ENCODE peak calls at places on chromosomes 3 and 15, in ten cellular contexts. One of them, this sample, is unnamed.
A peak's percentile ranks its signal among the peaks of the same experiment; 100 is the strongest.

GRCh38 chr3:111621535-111621934 is 26.4 kb upstream of the ZBED2 start:
- DNase-seq in A549: no peak
- DNase-seq in fibroblast of pulmonary artery: no peak
- DNase-seq in left ventricle myocardium inferior: no peak
- DNase-seq in fibroblast of lung: no peak
- DNase-seq in dorsolateral prefrontal cortex: no peak
- DNase-seq in left lung: no peak
- DNase-seq in uterus: no peak
- DNase-seq in RWPE1: no peak
- DNase-seq in mammary epithelial cell: no peak
- DNase-seq in this sample: peak; percentile 57

GRCh38 chr3:46500631-46501377 is 3.0 kb downstream of the RTP3 start:
- DNase-seq in mammary epithelial cell: peak; percentile 46
- DNase-seq in dorsolateral prefrontal cortex: no peak
- DNase-seq in left ventricle myocardium inferior: no peak
- DNase-seq in fibroblast of lung: peak; percentile 39
- DNase-seq in A549: no peak
- DNase-seq in RWPE1: no peak
- DNase-seq in uterus: no peak
- DNase-seq in left lung: no peak
- DNase-seq in fibroblast of pulmonary artery: peak; percentile 87
- DNase-seq in this sample: no peak

GRCh38 chr15:54159044-54159443 is 180.8 kb downstream of the UNC13C start:
- DNase-seq in left lung: no peak
- DNase-seq in fibroblast of pulmonary artery: no peak
- DNase-seq in RWPE1: no peak
- DNase-seq in uterus: no peak
- DNase-seq in left ventricle myocardium inferior: no peak
- DNase-seq in fibroblast of lung: no peak
- DNase-seq in A549: no peak
- DNase-seq in dorsolateral prefrontal cortex: no peak
- DNase-seq in mammary epithelial cell: no peak
- DNase-seq in this sample: no peak

GRCh38 chr3:185200639-185201038 is 47.8 kb upstream of the C3orf70 start:
- DNase-seq in fibroblast of lung: peak; percentile 85
- DNase-seq in left ventricle myocardium inferior: no peak
- DNase-seq in RWPE1: peak; percentile 87
- DNase-seq in mammary epithelial cell: peak; percentile 95
- DNase-seq in uterus: no peak
- DNase-seq in dorsolateral prefrontal cortex: no peak
- DNase-seq in left lung: no peak
- DNase-seq in fibroblast of pulmonary artery: peak; percentile 76
- DNase-seq in A549: no peak
- DNase-seq in this sample: no peak

GRCh38 chr3:177724020-177724638 is 526.8 kb upstream of the TBL1XR1 start:
- DNase-seq in left ventricle myocardium inferior: peak; percentile 62
- DNase-seq in A549: no peak
- DNase-seq in left lung: no peak
- DNase-seq in uterus: peak; percentile 54
- DNase-seq in fibroblast of lung: peak; percentile 86
- DNase-seq in RWPE1: no peak
- DNase-seq in fibroblast of pulmonary artery: peak; percentile 64
- DNase-seq in mammary epithelial cell: no peak
- DNase-seq in dorsolateral prefrontal cortex: peak; percentile 45
- DNase-seq in this sample: no peak

GRCh38 chr15:68616397-68616796 is 37.6 kb downstream of the CORO2B start:
- DNase-seq in uterus: no peak
- DNase-seq in left lung: no peak
- DNase-seq in fibroblast of lung: peak; percentile 41
- DNase-seq in dorsolateral prefrontal cortex: peak; percentile 65
- DNase-seq in fibroblast of pulmonary artery: no peak
- DNase-seq in A549: no peak
- DNase-seq in mammary epithelial cell: no peak
- DNase-seq in RWPE1: no peak
- DNase-seq in left ventricle myocardium inferior: no peak
- DNase-seq in this sample: no peak

GRCh38 chr3:71290301-71290700 is 293.2 kb downstream of the FOXP1 start:
- DNase-seq in mammary epithelial cell: no peak
- DNase-seq in left ventricle myocardium inferior: no peak
- DNase-seq in uterus: no peak
- DNase-seq in left lung: no peak
- DNase-seq in fibroblast of pulmonary artery: no peak
- DNase-seq in dorsolateral prefrontal cortex: no peak
- DNase-seq in A549: no peak
- DNase-seq in fibroblast of lung: no peak
- DNase-seq in RWPE1: no peak
- DNase-seq in this sample: no peak

GRCh38 chr3:4413467-4413866 is 53.6 kb downstream of the SUMF1 start:
- DNase-seq in left ventricle myocardium inferior: no peak
- DNase-seq in fibroblast of pulmonary artery: peak; percentile 18
- DNase-seq in A549: no peak
- DNase-seq in left lung: no peak
- DNase-seq in dorsolateral prefrontal cortex: no peak
- DNase-seq in mammary epithelial cell: peak; percentile 70
- DNase-seq in uterus: no peak
- DNase-seq in fibroblast of lung: peak; percentile 35
- DNase-seq in RWPE1: peak; percentile 8
- DNase-seq in this sample: no peak

GRCh38 chr15:91100561-91101355 is 701 bp downstream of the SV2B start:
- DNase-seq in left lung: no peak
- DNase-seq in dorsolateral prefrontal cortex: no peak
- DNase-seq in A549: no peak
- DNase-seq in uterus: no peak
- DNase-seq in mammary epithelial cell: no peak
- DNase-seq in left ventricle myocardium inferior: no peak
- DNase-seq in fibroblast of lung: peak; percentile 37
- DNase-seq in RWPE1: no peak
- DNase-seq in fibroblast of pulmonary artery: peak; percentile 21
- DNase-seq in this sample: no peak

GRCh38 chr3:186826978-186827857 is 15.3 kb upstream of the ADIPOQ start:
- DNase-seq in RWPE1: peak; percentile 98
- DNase-seq in dorsolateral prefrontal cortex: peak; percentile 77
- DNase-seq in uterus: peak; percentile 54
- DNase-seq in left ventricle myocardium inferior: peak; percentile 82
- DNase-seq in left lung: peak; percentile 97
- DNase-seq in fibroblast of pulmonary artery: peak; percentile 81
- DNase-seq in fibroblast of lung: peak; percentile 79
- DNase-seq in A549: peak; percentile 91
- DNase-seq in mammary epithelial cell: peak; percentile 80
- DNase-seq in this sample: peak; percentile 89

GRCh38 chr3:197352382-197352781 is 54.0 kb upstream of the DLG1 start:
- DNase-seq in RWPE1: no peak
- DNase-seq in left ventricle myocardium inferior: peak; percentile 71
- DNase-seq in left lung: no peak
- DNase-seq in A549: no peak
- DNase-seq in mammary epithelial cell: no peak
- DNase-seq in uterus: peak; percentile 81
- DNase-seq in fibroblast of lung: peak; percentile 63
- DNase-seq in fibroblast of pulmonary artery: peak; percentile 62
- DNase-seq in dorsolateral prefrontal cortex: no peak
- DNase-seq in this sample: peak; percentile 50

GRCh38 chr3:147838650-147839049 is 429.5 kb downstream of the ZIC1 start:
- DNase-seq in mammary epithelial cell: peak; percentile 18
- DNase-seq in dorsolateral prefrontal cortex: no peak
- DNase-seq in A549: no peak
- DNase-seq in uterus: no peak
- DNase-seq in RWPE1: no peak
- DNase-seq in left lung: no peak
- DNase-seq in left ventricle myocardium inferior: no peak
- DNase-seq in fibroblast of pulmonary artery: peak; percentile 32
- DNase-seq in fibroblast of lung: peak; percentile 5
- DNase-seq in this sample: no peak

GRCh38 chr15:75360391-75360790 is 8.0 kb downstream of the MAN2C1 start:
- DNase-seq in uterus: no peak
- DNase-seq in fibroblast of pulmonary artery: no peak
- DNase-seq in fibroblast of lung: no peak
- DNase-seq in dorsolateral prefrontal cortex: peak; percentile 30
- DNase-seq in mammary epithelial cell: no peak
- DNase-seq in A549: no peak
- DNase-seq in left lung: no peak
- DNase-seq in left ventricle myocardium inferior: no peak
- DNase-seq in RWPE1: no peak
- DNase-seq in this sample: no peak

DNA sequence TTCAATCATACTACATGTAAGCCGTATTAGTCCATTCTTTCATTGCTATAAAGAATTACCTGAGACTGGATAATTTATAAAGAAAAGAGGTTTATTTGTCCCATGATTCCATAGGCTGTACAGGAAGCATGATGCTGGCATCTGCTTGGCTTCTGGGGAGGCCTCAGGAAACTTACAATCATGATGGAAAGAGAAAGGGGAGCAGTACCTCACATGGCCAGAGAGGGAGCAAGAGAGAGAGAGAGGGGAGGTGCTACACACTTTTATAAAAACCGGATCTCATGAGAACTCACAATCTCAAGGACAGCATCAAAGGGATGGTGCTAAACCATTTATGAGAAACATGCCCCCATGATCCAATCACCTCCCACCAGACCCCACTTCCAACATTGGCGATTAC is 14.3 kb upstream of the CLASP2 start:
- DNase-seq in fibroblast of pulmonary artery: no peak
- DNase-seq in uterus: no peak
- DNase-seq in A549: no peak
- DNase-seq in left lung: no peak
- DNase-seq in fibroblast of lung: no peak
- DNase-seq in mammary epithelial cell: no peak
- DNase-seq in dorsolateral prefrontal cortex: no peak
- DNase-seq in left ventricle myocardium inferior: no peak
- DNase-seq in RWPE1: no peak
- DNase-seq in this sample: no peak
- TF ChIP-seq CTCF in fibroblast of pulmonary artery: peak; percentile 31
- TF ChIP-seq CTCF in uterus: no peak
- TF ChIP-seq CTCF in A549: no peak
- TF ChIP-seq CTCF in left lung: peak; percentile 9
- TF ChIP-seq CTCF in fibroblast of lung: peak; percentile 16
- TF ChIP-seq CTCF in mammary epithelial cell: no peak
- TF ChIP-seq CTCF in dorsolateral prefrontal cortex: no peak
- TF ChIP-seq CTCF in left ventricle myocardium inferior: no peak
- TF ChIP-seq CTCF in RWPE1: peak; percentile 27
- TF ChIP-seq CTCF in this sample: peak; percentile 47

DNA sequence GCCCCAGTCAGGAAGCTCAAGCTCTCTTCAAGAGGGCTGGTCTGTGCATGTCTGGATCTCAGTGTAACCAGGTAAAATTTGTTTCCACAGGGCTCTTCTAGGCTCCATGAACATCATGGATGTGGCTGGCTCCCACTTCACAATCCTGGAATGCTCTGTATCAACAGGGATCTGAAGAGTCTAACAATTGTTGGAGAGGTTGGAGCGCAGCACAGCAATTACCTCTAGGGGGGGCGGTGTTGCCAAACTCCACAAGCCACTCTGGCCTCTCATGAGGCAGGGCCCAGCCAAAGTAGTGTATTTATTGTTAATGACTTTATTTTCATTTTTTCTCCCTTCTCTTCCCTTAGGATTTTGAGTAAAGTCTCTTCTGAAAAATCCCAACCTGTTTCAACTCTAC is 6.1 kb upstream of the EIF2B5 start:
- DNase-seq in fibroblast of pulmonary artery: peak; percentile 59
- DNase-seq in mammary epithelial cell: peak; percentile 32
- DNase-seq in A549: no peak
- DNase-seq in left lung: no peak
- DNase-seq in left ventricle myocardium inferior: no peak
- DNase-seq in uterus: no peak
- DNase-seq in dorsolateral prefrontal cortex: no peak
- DNase-seq in fibroblast of lung: peak; percentile 45
- DNase-seq in RWPE1: no peak
- DNase-seq in this sample: peak; percentile 33
- TF ChIP-seq CTCF in fibroblast of pulmonary artery: peak; percentile 51
- TF ChIP-seq CTCF in mammary epithelial cell: no peak
- TF ChIP-seq CTCF in A549: no peak
- TF ChIP-seq CTCF in left lung: no peak
- TF ChIP-seq CTCF in left ventricle myocardium inferior: peak; percentile 33
- TF ChIP-seq CTCF in uterus: no peak
- TF ChIP-seq CTCF in dorsolateral prefrontal cortex: no peak
- TF ChIP-seq CTCF in fibroblast of lung: peak; percentile 46
- TF ChIP-seq CTCF in RWPE1: no peak
- TF ChIP-seq CTCF in this sample: peak; percentile 24

DNA sequence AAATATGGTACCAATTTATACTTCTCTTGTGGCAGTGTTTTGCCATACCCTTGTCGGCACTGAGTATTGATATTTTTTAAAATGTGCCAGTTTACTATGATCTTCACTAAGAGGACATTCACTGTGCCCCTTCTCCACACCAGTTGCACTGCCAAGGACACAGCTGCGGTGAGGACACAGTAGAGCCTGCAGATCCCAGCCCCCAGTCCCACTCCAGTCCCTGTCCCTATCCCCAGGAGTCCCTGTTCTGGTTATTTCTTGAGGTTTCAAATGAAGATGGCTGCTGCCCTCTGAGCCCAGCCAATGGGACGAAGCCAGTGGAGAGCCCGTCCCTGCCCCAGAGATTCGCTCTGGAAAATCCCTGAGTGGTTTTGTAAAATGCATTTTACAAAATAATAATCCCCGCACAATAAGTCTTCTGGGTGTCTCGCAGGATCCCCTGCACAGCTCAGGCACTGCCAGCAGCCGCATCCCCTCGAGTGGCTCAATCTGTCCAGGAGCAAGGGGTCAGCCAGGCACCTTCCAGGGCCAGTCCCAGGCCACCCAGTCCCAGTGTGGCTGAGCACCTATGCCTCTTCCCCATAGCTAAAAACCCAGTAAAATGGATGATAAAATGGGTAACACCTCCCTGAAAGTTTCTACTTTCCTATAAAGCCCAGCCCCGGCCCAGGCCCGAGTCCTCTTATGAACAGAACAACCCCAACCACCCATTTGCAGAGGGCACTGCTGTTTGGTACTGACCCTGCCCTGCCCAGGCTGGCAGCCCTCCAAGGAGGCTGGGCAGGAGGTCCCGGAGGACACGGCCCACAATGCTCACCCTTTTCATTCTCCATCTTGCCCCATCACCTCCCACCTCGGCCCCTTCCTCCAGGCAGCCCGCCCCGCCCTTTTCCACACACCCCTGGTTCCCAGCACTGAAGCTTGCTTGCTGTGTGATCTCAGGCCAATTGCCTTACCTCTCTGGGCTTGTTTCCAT is 91.1 kb downstream of the VGLL4 start:
- DNase-seq in mammary epithelial cell: no peak
- DNase-seq in RWPE1: no peak
- DNase-seq in left lung: peak; percentile 58
- DNase-seq in fibroblast of lung: no peak
- DNase-seq in left ventricle myocardium inferior: peak; percentile 13
- DNase-seq in fibroblast of pulmonary artery: no peak
- DNase-seq in dorsolateral prefrontal cortex: no peak
- DNase-seq in uterus: no peak
- DNase-seq in A549: no peak
- DNase-seq in this sample: no peak
- TF ChIP-seq CTCF in mammary epithelial cell: no peak
- TF ChIP-seq CTCF in RWPE1: no peak
- TF ChIP-seq CTCF in left lung: no peak
- TF ChIP-seq CTCF in fibroblast of lung: no peak
- TF ChIP-seq CTCF in left ventricle myocardium inferior: no peak
- TF ChIP-seq CTCF in fibroblast of pulmonary artery: no peak
- TF ChIP-seq CTCF in dorsolateral prefrontal cortex: no peak
- TF ChIP-seq CTCF in uterus: no peak
- TF ChIP-seq CTCF in A549: no peak
- TF ChIP-seq CTCF in this sample: no peak

GRCh38 chr3:136698361-136698760 is 53.8 kb downstream of the STAG1 start:
- DNase-seq in uterus: no peak
- DNase-seq in RWPE1: no peak
- DNase-seq in fibroblast of pulmonary artery: no peak
- DNase-seq in mammary epithelial cell: no peak
- DNase-seq in dorsolateral prefrontal cortex: no peak
- DNase-seq in left lung: no peak
- DNase-seq in A549: no peak
- DNase-seq in fibroblast of lung: no peak
- DNase-seq in left ventricle myocardium inferior: no peak
- DNase-seq in this sample: no peak
- TF ChIP-seq CTCF in uterus: no peak
- TF ChIP-seq CTCF in RWPE1: no peak
- TF ChIP-seq CTCF in fibroblast of pulmonary artery: no peak
- TF ChIP-seq CTCF in mammary epithelial cell: no peak
- TF ChIP-seq CTCF in dorsolateral prefrontal cortex: no peak
- TF ChIP-seq CTCF in left lung: no peak
- TF ChIP-seq CTCF in A549: no peak
- TF ChIP-seq CTCF in fibroblast of lung: no peak
- TF ChIP-seq CTCF in left ventricle myocardium inferior: no peak
- TF ChIP-seq CTCF in this sample: no peak